ENCODE peak calls at places on chromosomes 13 and 19, in nine cellular contexts. Y is brain microvascular endothelial cell, U is breast epithelium, G is esophagus muscularis mucosa, W is uterus, A is astrocyte, V is tibial artery, L is adipocyte, I is GM23248. P is an unnamed sample.

GRCh38 chr19:17475541-17476115 is 5.3 kb downstream of the SLC27A1 start:
- DNase-seq in Y (peak; percentile 24), U (peak; percentile 67), G (no peak), W (no peak), A (peak; percentile 61), V (peak; percentile 39), L (peak; percentile 48), I (peak; percentile 70), P (no peak)

GRCh38 chr13:23751195-23751594 is 138.0 kb downstream of the MIPEP start:
- DNase-seq in Y (peak; percentile 36), U (no peak), G (no peak), W (no peak), A (peak; percentile 23), V (no peak), L (peak; percentile 23), I (no peak), P (no peak)

GRCh38 chr13:97977376-97977705 is 23.9 kb downstream of the IPO5 start:
- DNase-seq in Y (no peak), U (no peak), G (no peak), W (no peak), A (no peak), V (no peak), L (no peak), I (no peak), P (no peak)

GRCh38 chr19:30391554-30392551 is 19.7 kb downstream of the ZNF536 start:
- DNase-seq in Y (no peak), U (no peak), G (peak; percentile 77), W (no peak), A (peak; percentile 10), V (no peak), L (no peak), I (no peak), P (peak; percentile 97)

GRCh38 chr13:28657784-28658538 is 969 bp upstream of the POMP start:
- DNase-seq in Y (no peak), U (no peak), G (no peak), W (no peak), A (no peak), V (no peak), L (peak; percentile 48), I (peak; percentile 40), P (no peak)

GRCh38 chr19:1650627-1651009 is 1.8 kb downstream of the TCF3 start:
- DNase-seq in Y (no peak), U (no peak), G (no peak), W (no peak), A (no peak), V (peak; percentile 23), L (peak; percentile 53), I (peak; percentile 34), P (no peak)

GRCh38 chr13:94412870-94413269 is 66.6 kb downstream of the DCT start:
- DNase-seq in Y (no peak), U (no peak), G (no peak), W (no peak), A (peak; percentile 16), V (no peak), L (no peak), I (no peak), P (no peak)

GRCh38 chr19:28425431-28425931 is 787.5 kb downstream of the UQCRFS1 start:
- DNase-seq in Y (peak; percentile 37), U (no peak), G (no peak), W (no peak), A (peak; percentile 91), V (no peak), L (no peak), I (peak; percentile 52), P (peak; percentile 66)

GRCh38 chr19:35528218-35529038 is at the start of gene SBSN:
- DNase-seq in Y (peak; percentile 25), U (no peak), G (no peak), W (no peak), A (peak; percentile 29), V (no peak), L (peak; percentile 57), I (peak; percentile 94), P (no peak)

GRCh38 chr19:1084024-1084868 is 10.9 kb downstream of the POLR2E start:
- DNase-seq in Y (no peak), U (no peak), G (no peak), W (no peak), A (no peak), V (peak; percentile 17), L (no peak), I (no peak), P (no peak)

GRCh38 chr13:99182439-99182838 is 18.2 kb upstream of the UBAC2 start:
- DNase-seq in Y (no peak), U (no peak), G (no peak), W (no peak), A (no peak), V (no peak), L (no peak), I (no peak), P (no peak)

DNA sequence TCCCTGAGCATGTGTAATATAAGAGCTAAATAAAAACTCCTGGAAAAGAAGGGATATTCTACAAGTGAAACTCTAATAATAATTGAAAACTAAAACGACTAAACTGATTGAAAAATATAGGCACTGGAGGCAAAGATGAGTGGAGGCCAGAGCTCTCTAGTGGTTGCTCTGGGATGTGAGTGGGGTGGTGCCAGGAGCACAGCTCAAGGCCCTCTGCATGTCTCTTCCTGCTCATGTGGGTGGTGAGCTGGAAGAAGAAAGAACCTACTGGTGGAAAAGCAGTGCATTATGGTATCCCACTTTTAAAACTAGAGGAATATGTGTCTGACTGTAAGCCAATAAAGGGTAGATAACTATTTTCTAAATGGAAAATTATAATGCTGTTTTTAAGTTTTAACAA is 15.8 kb upstream of the ARHGEF7 start:
- DNase-seq in Y (no peak), U (no peak), G (no peak), W (no peak), A (no peak), V (no peak), L (no peak), I (no peak), P (no peak)
- H3K27me3 ChIP-seq in Y (peaks cover 6% of the 10 kb centered on the region), U (peaks cover 29% of the 10 kb centered on the region), G (no peaks in the 10 kb centered on the region), W (no peaks in the 10 kb centered on the region), A (peaks cover 26% of the 10 kb centered on the region), V (peaks cover 11% of the 10 kb centered on the region), L (peaks cover 38% of the 10 kb centered on the region), I (peaks cover 49% of the 10 kb centered on the region), P (peaks cover 35% of the 10 kb centered on the region)

GRCh38 chr13:57635541-57635940 is 4.0 kb downstream of the PCDH17 start:
- DNase-seq in Y (no peak), U (no peak), G (no peak), W (no peak), A (peak; percentile 4), V (no peak), L (no peak), I (no peak), P (no peak)

GRCh38 chr13:57632276-57633140 is 964 bp downstream of the PCDH17 start:
- DNase-seq in Y (no peak), U (peak; percentile 51), G (no peak), W (no peak), A (peak; percentile 36), V (peak; percentile 20), L (peak; percentile 0), I (no peak), P (no peak)

GRCh38 chr13:57633141-57633949 is 1.8 kb downstream of the PCDH17 start:
- DNase-seq in Y (no peak), U (peak; percentile 51), G (peak; percentile 91), W (peak; percentile 17), A (peak; percentile 29), V (peak; percentile 60), L (no peak), I (peak; percentile 2), P (no peak)

GRCh38 chr13:57634829-57635165 is 3.3 kb downstream of the PCDH17 start:
- DNase-seq in Y (no peak), U (peak; percentile 49), G (no peak), W (no peak), A (no peak), V (peak; percentile 35), L (no peak), I (no peak), P (no peak)

DNA sequence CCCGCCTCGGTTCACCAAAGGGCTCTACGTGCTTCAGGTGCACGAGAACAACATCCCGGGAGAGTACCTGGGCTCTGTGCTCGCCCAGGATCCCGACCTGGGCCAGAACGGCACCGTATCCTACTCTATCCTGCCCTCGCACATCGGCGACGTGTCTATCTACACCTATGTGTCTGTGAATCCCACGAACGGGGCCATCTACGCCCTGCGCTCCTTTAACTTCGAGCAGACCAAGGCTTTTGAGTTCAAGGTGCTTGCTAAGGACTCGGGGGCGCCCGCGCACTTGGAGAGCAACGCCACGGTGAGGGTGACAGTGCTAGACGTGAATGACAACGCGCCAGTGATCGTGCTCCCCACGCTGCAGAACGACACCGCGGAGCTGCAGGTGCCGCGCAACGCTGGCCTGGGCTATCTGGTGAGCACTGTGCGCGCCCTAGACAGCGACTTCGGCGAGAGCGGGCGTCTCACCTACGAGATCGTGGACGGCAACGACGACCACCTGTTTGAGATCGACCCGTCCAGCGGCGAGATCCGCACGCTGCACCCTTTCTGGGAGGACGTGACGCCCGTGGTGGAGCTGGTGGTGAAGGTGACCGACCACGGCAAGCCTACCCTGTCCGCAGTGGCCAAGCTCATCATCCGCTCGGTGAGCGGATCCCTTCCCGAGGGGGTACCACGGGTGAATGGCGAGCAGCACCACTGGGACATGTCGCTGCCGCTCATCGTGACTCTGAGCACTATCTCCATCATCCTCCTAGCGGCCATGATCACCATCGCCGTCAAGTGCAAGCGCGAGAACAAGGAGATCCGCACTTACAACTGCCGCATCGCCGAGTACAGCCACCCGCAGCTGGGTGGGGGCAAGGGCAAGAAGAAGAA is 2.6 kb downstream of the PCDH17 start:
- DNase-seq in Y (no peak), U (no peak), G (no peak), W (no peak), A (peak; percentile 22), V (peak; percentile 25), L (no peak), I (no peak), P (no peak)
- H3K27me3 ChIP-seq in Y (peaks cover 35% of the 10 kb centered on the region), U (peaks cover 59% of the 10 kb centered on the region), G (peaks cover 38% of the 10 kb centered on the region), W (no peaks in the 10 kb centered on the region), A (peaks cover 29% of the 10 kb centered on the region), V (peaks cover 57% of the 10 kb centered on the region), L (peaks cover 57% of the 10 kb centered on the region), I (peaks cover 63% of the 10 kb centered on the region), P (peaks cover 18% of the 10 kb centered on the region)

DNA sequence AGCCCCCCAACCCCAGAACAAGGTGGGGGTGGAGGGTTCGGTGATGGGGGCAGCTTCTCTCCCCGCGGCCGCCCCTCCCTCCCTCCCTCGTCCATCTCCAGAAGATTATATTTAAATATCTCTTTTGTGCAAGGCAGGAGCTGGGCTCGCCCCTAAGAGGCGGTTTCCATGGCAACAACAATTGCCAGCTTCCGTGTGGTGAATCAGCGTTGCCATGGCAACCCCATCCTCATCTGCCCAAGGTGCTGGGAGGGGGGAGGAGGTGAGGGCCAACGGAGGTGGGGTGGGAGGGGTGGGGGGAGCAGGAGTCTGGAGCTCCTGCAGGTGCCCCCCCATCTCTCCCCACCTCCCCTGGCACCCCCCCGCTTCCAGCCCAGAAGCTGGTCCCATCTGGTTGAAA is 46.4 kb downstream of the CELF5 start:
- DNase-seq in Y (peak; percentile 11), U (no peak), G (no peak), W (no peak), A (peak; percentile 18), V (no peak), L (peak; percentile 13), I (peak; percentile 73), P (no peak)
- H3K27me3 ChIP-seq in Y (peaks cover 24% of the 10 kb centered on the region), U (peaks cover 23% of the 10 kb centered on the region), G (peaks cover 25% of the 10 kb centered on the region), W (peaks cover 6% of the 10 kb centered on the region), A (peaks cover 43% of the 10 kb centered on the region), V (peaks cover 91% of the 10 kb centered on the region), L (peaks cover 77% of the 10 kb centered on the region), I (peaks cover 52% of the 10 kb centered on the region), P (peaks cover 55% of the 10 kb centered on the region)

DNA sequence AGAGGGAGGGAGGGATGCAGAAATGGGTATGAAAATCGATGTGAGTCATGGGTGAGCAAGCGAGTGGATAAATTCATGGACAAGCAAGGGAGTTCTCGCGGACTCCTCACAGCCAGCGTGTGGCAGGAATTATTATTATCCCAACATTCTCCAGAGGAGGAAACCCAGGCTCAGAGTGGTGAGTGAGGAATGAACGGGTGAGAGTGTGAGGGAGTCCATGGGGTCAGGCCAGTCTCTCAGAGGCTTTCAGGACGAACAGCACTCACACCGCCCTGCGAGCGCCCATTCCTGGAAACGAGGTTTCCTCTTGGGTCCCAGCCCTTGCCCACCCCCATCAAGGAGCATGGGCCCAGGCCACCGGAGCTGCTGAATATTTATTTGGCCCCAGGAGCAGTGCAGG is 6.3 kb upstream of the DNAAF3 start:
- DNase-seq in Y (peak; percentile 62), U (no peak), G (no peak), W (no peak), A (peak; percentile 53), V (no peak), L (no peak), I (peak; percentile 86), P (peak; percentile 32)
- H3K27me3 ChIP-seq in Y (no peaks in the 10 kb centered on the region), U (peaks cover 96% of the 10 kb centered on the region), G (peaks cover 87% of the 10 kb centered on the region), W (peaks cover 20% of the 10 kb centered on the region), A (peaks cover 17% of the 10 kb centered on the region), V (peaks cover 91% of the 10 kb centered on the region), L (peaks cover 7% of the 10 kb centered on the region), I (peaks cover 13% of the 10 kb centered on the region), P (peaks cover 17% of the 10 kb centered on the region)

P was measured in SJSA1.